ENCODE peak calls at places on chromosomes 5 and 9, in ten cellular contexts. One of them, this sample, is unnamed.

GRCh38 chr9:21317956-21318923 is 13.1 kb upstream of the IFNA5 start:
- DNase-seq in stimulated activated CD4-positive, alpha-beta T cell treated with anti-CD3 and anti-CD28 coated beads, TNF-alpha, amount 100 ng/mL, for 1 hour: no peak
- DNase-seq in HepG2: peak; percentile 24
- DNase-seq in RWPE1: peak; percentile 39
- DNase-seq in heart left ventricle: no peak
- DNase-seq in type B pancreatic cell: no peak
- DNase-seq in GM04504: peak; percentile 12
- DNase-seq in A172: peak; percentile 23
- DNase-seq in left ventricle myocardium superior: peak; percentile 21
- DNase-seq in H7: no peak
- DNase-seq in this sample: no peak

GRCh38 chr5:141793881-141794280 is 84.3 kb downstream of the PCDH1 start:
- DNase-seq in stimulated activated CD4-positive, alpha-beta T cell treated with anti-CD3 and anti-CD28 coated beads, TNF-alpha, amount 100 ng/mL, for 1 hour: no peak
- DNase-seq in HepG2: no peak
- DNase-seq in RWPE1: no peak
- DNase-seq in heart left ventricle: no peak
- DNase-seq in type B pancreatic cell: no peak
- DNase-seq in GM04504: no peak
- DNase-seq in A172: no peak
- DNase-seq in left ventricle myocardium superior: no peak
- DNase-seq in H7: no peak
- DNase-seq in this sample: no peak

GRCh38 chr5:58671155-58671554 is 88.3 kb downstream of the RAB3C start:
- DNase-seq in stimulated activated CD4-positive, alpha-beta T cell treated with anti-CD3 and anti-CD28 coated beads, TNF-alpha, amount 100 ng/mL, for 1 hour: no peak
- DNase-seq in HepG2: no peak
- DNase-seq in RWPE1: no peak
- DNase-seq in heart left ventricle: no peak
- DNase-seq in type B pancreatic cell: no peak
- DNase-seq in GM04504: no peak
- DNase-seq in A172: no peak
- DNase-seq in left ventricle myocardium superior: no peak
- DNase-seq in H7: no peak
- DNase-seq in this sample: no peak

GRCh38 chr5:157612071-157612476 is 36.5 kb upstream of the ADAM19 start:
- DNase-seq in stimulated activated CD4-positive, alpha-beta T cell treated with anti-CD3 and anti-CD28 coated beads, TNF-alpha, amount 100 ng/mL, for 1 hour: no peak
- DNase-seq in HepG2: no peak
- DNase-seq in RWPE1: peak; percentile 75
- DNase-seq in heart left ventricle: no peak
- DNase-seq in type B pancreatic cell: no peak
- DNase-seq in GM04504: no peak
- DNase-seq in A172: peak; percentile 38
- DNase-seq in left ventricle myocardium superior: no peak
- DNase-seq in H7: no peak
- DNase-seq in this sample: no peak

GRCh38 chr5:19058216-19058615 is 929.8 kb downstream of the CDH18 start:
- DNase-seq in stimulated activated CD4-positive, alpha-beta T cell treated with anti-CD3 and anti-CD28 coated beads, TNF-alpha, amount 100 ng/mL, for 1 hour: no peak
- DNase-seq in HepG2: no peak
- DNase-seq in RWPE1: no peak
- DNase-seq in heart left ventricle: no peak
- DNase-seq in type B pancreatic cell: no peak
- DNase-seq in GM04504: no peak
- DNase-seq in A172: no peak
- DNase-seq in left ventricle myocardium superior: no peak
- DNase-seq in H7: no peak
- DNase-seq in this sample: no peak

GRCh38 chr5:134552301-134552700 is 26.8 kb downstream of the JADE2 start:
- DNase-seq in stimulated activated CD4-positive, alpha-beta T cell treated with anti-CD3 and anti-CD28 coated beads, TNF-alpha, amount 100 ng/mL, for 1 hour: no peak
- DNase-seq in HepG2: no peak
- DNase-seq in RWPE1: peak; percentile 78
- DNase-seq in heart left ventricle: peak; percentile 89
- DNase-seq in type B pancreatic cell: no peak
- DNase-seq in GM04504: no peak
- DNase-seq in A172: peak; percentile 81
- DNase-seq in left ventricle myocardium superior: peak; percentile 87
- DNase-seq in H7: no peak
- DNase-seq in this sample: peak; percentile 47

GRCh38 chr9:88230612-88231011 is 92.3 kb upstream of the SPATA31C2 start:
- DNase-seq in stimulated activated CD4-positive, alpha-beta T cell treated with anti-CD3 and anti-CD28 coated beads, TNF-alpha, amount 100 ng/mL, for 1 hour: no peak
- DNase-seq in HepG2: no peak
- DNase-seq in RWPE1: peak; percentile 16
- DNase-seq in heart left ventricle: no peak
- DNase-seq in type B pancreatic cell: no peak
- DNase-seq in GM04504: no peak
- DNase-seq in A172: peak; percentile 22
- DNase-seq in left ventricle myocardium superior: no peak
- DNase-seq in H7: no peak
- DNase-seq in this sample: no peak

GRCh38 chr5:154782812-154783592 is 27.8 kb downstream of the LARP1 start:
- DNase-seq in stimulated activated CD4-positive, alpha-beta T cell treated with anti-CD3 and anti-CD28 coated beads, TNF-alpha, amount 100 ng/mL, for 1 hour: no peak
- DNase-seq in HepG2: no peak
- DNase-seq in RWPE1: no peak
- DNase-seq in heart left ventricle: no peak
- DNase-seq in type B pancreatic cell: no peak
- DNase-seq in GM04504: no peak
- DNase-seq in A172: no peak
- DNase-seq in left ventricle myocardium superior: no peak
- DNase-seq in H7: peak; percentile 36
- DNase-seq in this sample: no peak

GRCh38 chr9:4415281-4415680 is 75.0 kb upstream of the SLC1A1 start:
- DNase-seq in stimulated activated CD4-positive, alpha-beta T cell treated with anti-CD3 and anti-CD28 coated beads, TNF-alpha, amount 100 ng/mL, for 1 hour: no peak
- DNase-seq in HepG2: no peak
- DNase-seq in RWPE1: no peak
- DNase-seq in heart left ventricle: no peak
- DNase-seq in type B pancreatic cell: no peak
- DNase-seq in GM04504: no peak
- DNase-seq in A172: no peak
- DNase-seq in left ventricle myocardium superior: no peak
- DNase-seq in H7: no peak
- DNase-seq in this sample: no peak

GRCh38 chr5:73117088-73117755 is 3.2 kb upstream of the TMEM171 start:
- DNase-seq in stimulated activated CD4-positive, alpha-beta T cell treated with anti-CD3 and anti-CD28 coated beads, TNF-alpha, amount 100 ng/mL, for 1 hour: no peak
- DNase-seq in HepG2: no peak
- DNase-seq in RWPE1: no peak
- DNase-seq in heart left ventricle: no peak
- DNase-seq in type B pancreatic cell: no peak
- DNase-seq in GM04504: no peak
- DNase-seq in A172: no peak
- DNase-seq in left ventricle myocardium superior: no peak
- DNase-seq in H7: no peak
- DNase-seq in this sample: no peak

GRCh38 chr9:20823051-20823450 is 139.0 kb downstream of the FOCAD start:
- DNase-seq in stimulated activated CD4-positive, alpha-beta T cell treated with anti-CD3 and anti-CD28 coated beads, TNF-alpha, amount 100 ng/mL, for 1 hour: no peak
- DNase-seq in HepG2: no peak
- DNase-seq in RWPE1: no peak
- DNase-seq in heart left ventricle: no peak
- DNase-seq in type B pancreatic cell: no peak
- DNase-seq in GM04504: no peak
- DNase-seq in A172: no peak
- DNase-seq in left ventricle myocardium superior: no peak
- DNase-seq in H7: no peak
- DNase-seq in this sample: no peak

GRCh38 chr5:146369691-146370090 is 31.1 kb downstream of the POU4F3 start:
- DNase-seq in stimulated activated CD4-positive, alpha-beta T cell treated with anti-CD3 and anti-CD28 coated beads, TNF-alpha, amount 100 ng/mL, for 1 hour: no peak
- DNase-seq in HepG2: no peak
- DNase-seq in RWPE1: no peak
- DNase-seq in heart left ventricle: no peak
- DNase-seq in type B pancreatic cell: no peak
- DNase-seq in GM04504: no peak
- DNase-seq in A172: peak; percentile 60
- DNase-seq in left ventricle myocardium superior: no peak
- DNase-seq in H7: no peak
- DNase-seq in this sample: peak; percentile 5

GRCh38 chr5:124979174-124979573 is 232.7 kb upstream of the ZNF608 start:
- DNase-seq in stimulated activated CD4-positive, alpha-beta T cell treated with anti-CD3 and anti-CD28 coated beads, TNF-alpha, amount 100 ng/mL, for 1 hour: no peak
- DNase-seq in HepG2: no peak
- DNase-seq in RWPE1: no peak
- DNase-seq in heart left ventricle: no peak
- DNase-seq in type B pancreatic cell: no peak
- DNase-seq in GM04504: no peak
- DNase-seq in A172: no peak
- DNase-seq in left ventricle myocardium superior: no peak
- DNase-seq in H7: peak; percentile 60
- DNase-seq in this sample: no peak

GRCh38 chr5:4532705-4533080 is 607.4 kb upstream of the ADAMTS16 start:
- DNase-seq in stimulated activated CD4-positive, alpha-beta T cell treated with anti-CD3 and anti-CD28 coated beads, TNF-alpha, amount 100 ng/mL, for 1 hour: no peak
- DNase-seq in HepG2: no peak
- DNase-seq in RWPE1: no peak
- DNase-seq in heart left ventricle: no peak
- DNase-seq in type B pancreatic cell: no peak
- DNase-seq in GM04504: no peak
- DNase-seq in A172: no peak
- DNase-seq in left ventricle myocardium superior: no peak
- DNase-seq in H7: no peak
- DNase-seq in this sample: no peak

This sample was measured in kidney epithelial cell.